ENCODE peak calls at places on chromosomes 16 and 17, in ten cellular contexts. One of them, this sample, is unnamed.

GRCh38 chr17:67132366-67132765 is 88.0 kb downstream of the CACNG1 start:
- DNase-seq in T-cell: no peak
- DNase-seq in activated CD4-positive, alpha-beta T cell treated with anti-CD3 and anti-CD28 coated beads for 24 hours: no peak
- DNase-seq in H7: no peak
- DNase-seq in naive thymus-derived CD8-positive, alpha-beta T cell: no peak
- DNase-seq in RWPE1: no peak
- DNase-seq in hippocampal formation: no peak
- DNase-seq in GM04504: no peak
- DNase-seq in HFFc6: no peak
- DNase-seq in RPMI7951: no peak
- DNase-seq in this sample: no peak

GRCh38 chr16:54526916-54527315 is 240.3 kb upstream of the IRX3 start:
- DNase-seq in naive thymus-derived CD8-positive, alpha-beta T cell: no peak
- DNase-seq in activated CD4-positive, alpha-beta T cell treated with anti-CD3 and anti-CD28 coated beads for 24 hours: no peak
- DNase-seq in H7: no peak
- DNase-seq in RPMI7951: peak
- DNase-seq in GM04504: no peak
- DNase-seq in HFFc6: peak
- DNase-seq in RWPE1: no peak
- DNase-seq in hippocampal formation: no peak
- DNase-seq in T-cell: no peak
- DNase-seq in this sample: no peak

GRCh38 chr16:67055712-67056487 is 27.0 kb downstream of the CBFB start:
- DNase-seq in hippocampal formation: no peak
- DNase-seq in T-cell: no peak
- DNase-seq in HFFc6: peak
- DNase-seq in RPMI7951: peak
- DNase-seq in H7: no peak
- DNase-seq in RWPE1: peak
- DNase-seq in activated CD4-positive, alpha-beta T cell treated with anti-CD3 and anti-CD28 coated beads for 24 hours: no peak
- DNase-seq in GM04504: peak
- DNase-seq in naive thymus-derived CD8-positive, alpha-beta T cell: no peak
- DNase-seq in this sample: no peak

GRCh38 chr16:2845116-2845515 is 12.9 kb downstream of the PRSS22 start:
- DNase-seq in hippocampal formation: no peak
- DNase-seq in HFFc6: no peak
- DNase-seq in RPMI7951: no peak
- DNase-seq in T-cell: no peak
- DNase-seq in naive thymus-derived CD8-positive, alpha-beta T cell: no peak
- DNase-seq in activated CD4-positive, alpha-beta T cell treated with anti-CD3 and anti-CD28 coated beads for 24 hours: no peak
- DNase-seq in RWPE1: no peak
- DNase-seq in GM04504: no peak
- DNase-seq in H7: no peak
- DNase-seq in this sample: peak

GRCh38 chr17:18224428-18225120 is 861 bp upstream of the LLGL1 start:
- DNase-seq in T-cell: no peak
- DNase-seq in RPMI7951: no peak
- DNase-seq in GM04504: no peak
- DNase-seq in hippocampal formation: no peak
- DNase-seq in activated CD4-positive, alpha-beta T cell treated with anti-CD3 and anti-CD28 coated beads for 24 hours: no peak
- DNase-seq in RWPE1: no peak
- DNase-seq in HFFc6: no peak
- DNase-seq in naive thymus-derived CD8-positive, alpha-beta T cell: no peak
- DNase-seq in H7: peak
- DNase-seq in this sample: no peak

GRCh38 chr16:79535130-79535529 is 65.4 kb downstream of the MAF start:
- DNase-seq in H7: no peak
- DNase-seq in T-cell: no peak
- DNase-seq in RPMI7951: no peak
- DNase-seq in hippocampal formation: peak
- DNase-seq in naive thymus-derived CD8-positive, alpha-beta T cell: no peak
- DNase-seq in GM04504: no peak
- DNase-seq in RWPE1: no peak
- DNase-seq in activated CD4-positive, alpha-beta T cell treated with anti-CD3 and anti-CD28 coated beads for 24 hours: no peak
- DNase-seq in HFFc6: no peak
- DNase-seq in this sample: no peak

GRCh38 chr16:27728691-27729090 is 178.7 kb downstream of the KATNIP start:
- DNase-seq in hippocampal formation: no peak
- DNase-seq in GM04504: no peak
- DNase-seq in RWPE1: peak
- DNase-seq in activated CD4-positive, alpha-beta T cell treated with anti-CD3 and anti-CD28 coated beads for 24 hours: no peak
- DNase-seq in T-cell: no peak
- DNase-seq in RPMI7951: no peak
- DNase-seq in naive thymus-derived CD8-positive, alpha-beta T cell: no peak
- DNase-seq in H7: no peak
- DNase-seq in HFFc6: no peak
- DNase-seq in this sample: no peak

GRCh38 chr16:67966549-67967182 is 1.8 kb downstream of the SLC12A4 start:
- DNase-seq in GM04504: no peak
- DNase-seq in RWPE1: no peak
- DNase-seq in hippocampal formation: no peak
- DNase-seq in HFFc6: peak
- DNase-seq in activated CD4-positive, alpha-beta T cell treated with anti-CD3 and anti-CD28 coated beads for 24 hours: no peak
- DNase-seq in H7: peak
- DNase-seq in T-cell: no peak
- DNase-seq in naive thymus-derived CD8-positive, alpha-beta T cell: no peak
- DNase-seq in RPMI7951: peak
- DNase-seq in this sample: no peak

GRCh38 chr17:81509687-81510523 is 2.7 kb downstream of the ACTG1 start:
- DNase-seq in RPMI7951: no peak
- DNase-seq in GM04504: no peak
- DNase-seq in H7: peak
- DNase-seq in RWPE1: no peak
- DNase-seq in T-cell: no peak
- DNase-seq in HFFc6: no peak
- DNase-seq in hippocampal formation: no peak
- DNase-seq in naive thymus-derived CD8-positive, alpha-beta T cell: no peak
- DNase-seq in activated CD4-positive, alpha-beta T cell treated with anti-CD3 and anti-CD28 coated beads for 24 hours: no peak
- DNase-seq in this sample: no peak

GRCh38 chr16:57572978-57573733 is 30.7 kb downstream of the ADGRG5 start:
- DNase-seq in RPMI7951: no peak
- DNase-seq in RWPE1: no peak
- DNase-seq in naive thymus-derived CD8-positive, alpha-beta T cell: no peak
- DNase-seq in activated CD4-positive, alpha-beta T cell treated with anti-CD3 and anti-CD28 coated beads for 24 hours: no peak
- DNase-seq in HFFc6: no peak
- DNase-seq in T-cell: no peak
- DNase-seq in GM04504: no peak
- DNase-seq in hippocampal formation: no peak
- DNase-seq in H7: no peak
- DNase-seq in this sample: no peak

GRCh38 chr17:79779661-79780365 is 1.9 kb downstream of the CBX2 start:
- DNase-seq in HFFc6: no peak
- DNase-seq in activated CD4-positive, alpha-beta T cell treated with anti-CD3 and anti-CD28 coated beads for 24 hours: no peak
- DNase-seq in GM04504: no peak
- DNase-seq in T-cell: no peak
- DNase-seq in RWPE1: no peak
- DNase-seq in naive thymus-derived CD8-positive, alpha-beta T cell: no peak
- DNase-seq in RPMI7951: no peak
- DNase-seq in H7: peak
- DNase-seq in hippocampal formation: no peak
- DNase-seq in this sample: no peak

GRCh38 chr17:78883090-78883532 is 19.9 kb downstream of the CEP295NL start:
- DNase-seq in RWPE1: no peak
- DNase-seq in HFFc6: peak
- DNase-seq in RPMI7951: peak
- DNase-seq in GM04504: peak
- DNase-seq in naive thymus-derived CD8-positive, alpha-beta T cell: no peak
- DNase-seq in H7: no peak
- DNase-seq in T-cell: no peak
- DNase-seq in hippocampal formation: no peak
- DNase-seq in activated CD4-positive, alpha-beta T cell treated with anti-CD3 and anti-CD28 coated beads for 24 hours: no peak
- DNase-seq in this sample: no peak

GRCh38 chr17:42680331-42680808 is 1.3 kb downstream of the CCR10 start:
- DNase-seq in T-cell: no peak
- DNase-seq in H7: peak
- DNase-seq in activated CD4-positive, alpha-beta T cell treated with anti-CD3 and anti-CD28 coated beads for 24 hours: no peak
- DNase-seq in RWPE1: no peak
- DNase-seq in hippocampal formation: no peak
- DNase-seq in RPMI7951: no peak
- DNase-seq in naive thymus-derived CD8-positive, alpha-beta T cell: no peak
- DNase-seq in HFFc6: peak
- DNase-seq in GM04504: no peak
- DNase-seq in this sample: no peak

GRCh38 chr17:76493505-76494167 is 7.6 kb downstream of the RHBDF2 start:
- DNase-seq in RPMI7951: no peak
- DNase-seq in HFFc6: no peak
- DNase-seq in T-cell: no peak
- DNase-seq in naive thymus-derived CD8-positive, alpha-beta T cell: no peak
- DNase-seq in RWPE1: no peak
- DNase-seq in GM04504: no peak
- DNase-seq in H7: no peak
- DNase-seq in activated CD4-positive, alpha-beta T cell treated with anti-CD3 and anti-CD28 coated beads for 24 hours: no peak
- DNase-seq in hippocampal formation: no peak
- DNase-seq in this sample: no peak

GRCh38 chr16:87653234-87653633 is 50.9 kb downstream of the JPH3 start:
- DNase-seq in RPMI7951: no peak
- DNase-seq in GM04504: no peak
- DNase-seq in H7: peak
- DNase-seq in T-cell: no peak
- DNase-seq in activated CD4-positive, alpha-beta T cell treated with anti-CD3 and anti-CD28 coated beads for 24 hours: no peak
- DNase-seq in HFFc6: no peak
- DNase-seq in hippocampal formation: no peak
- DNase-seq in naive thymus-derived CD8-positive, alpha-beta T cell: no peak
- DNase-seq in RWPE1: peak
- DNase-seq in this sample: no peak

This sample was measured in CMK.